ENCODE peak calls at places on chromosomes 6 and 20, in nine cellular contexts. D, J, U, Q, F, G, Y, C and B are unnamed samples. For H3K36me3 and H3K4me1, the result is how much of the 10 kb centered on the place peaks cover.

GRCh38 chr6:108565893-108566292 is 5.2 kb downstream of the FOXO3 start:
- DNase-seq in F (no peak), C (no peak), Y (peak), J (peak), D (peak), G (peak), Q (no peak), U (no peak), B (peak)

GRCh38 chr6:20873425-20874190 is 339.4 kb downstream of the CDKAL1 start:
- DNase-seq in J (no peak), U (no peak), G (no peak), C (no peak), Q (peak), F (peak), D (no peak), Y (no peak), B (no peak)

GRCh38 chr6:158222066-158222465 is 53.9 kb downstream of the GTF2H5 start:
- DNase-seq in U (no peak), J (no peak), G (no peak), D (no peak), Q (no peak), F (no peak), C (no peak), Y (no peak), B (no peak)

GRCh38 chr20:689348-689747 is 13.7 kb upstream of the SCRT2 start:
- DNase-seq in C (no peak), Y (no peak), Q (no peak), G (no peak), D (no peak), U (no peak), F (no peak), J (no peak), B (no peak)

GRCh38 chr20:11814276-11814675 is 103.4 kb upstream of the BTBD3 start:
- DNase-seq in Q (no peak), J (no peak), G (no peak), Y (no peak), F (no peak), C (no peak), U (no peak), D (no peak), B (no peak)

GRCh38 chr6:30881392-30881986 is 2.8 kb upstream of the DDR1 start:
- DNase-seq in C (no peak), Y (no peak), U (no peak), D (no peak), F (no peak), J (peak), G (no peak), Q (peak), B (no peak)

GRCh38 chr6:134041093-134041492 is 11.3 kb downstream of the SLC2A12 start:
- DNase-seq in D (no peak), C (no peak), Y (no peak), J (no peak), G (no peak), U (no peak), F (no peak), Q (no peak), B (no peak)

GRCh38 chr6:91697010-91697694 is 1110.3 kb upstream of the MAP3K7 start:
- DNase-seq in Y (no peak), F (no peak), G (no peak), D (no peak), U (no peak), C (no peak), Q (no peak), J (no peak), B (no peak)

GRCh38 chr6:148524976-148525375 is 182.3 kb downstream of the SASH1 start:
- DNase-seq in D (no peak), Q (no peak), G (no peak), F (no peak), C (no peak), J (no peak), U (no peak), Y (no peak), B (no peak)

GRCh38 chr6:10951675-10952282 is 64.9 kb downstream of the SYCP2L start:
- DNase-seq in F (no peak), U (peak), J (no peak), G (peak), Y (no peak), Q (peak), D (no peak), C (no peak), B (no peak)

GRCh38 chr6:145457556-145457955 is 277.8 kb downstream of the EPM2A start:
- DNase-seq in Q (no peak), D (no peak), U (no peak), Y (no peak), F (no peak), G (no peak), C (no peak), J (no peak), B (no peak)

GRCh38 chr6:6590530-6590929 is 2.0 kb downstream of the LY86 start:
- DNase-seq in D (no peak), C (no peak), Y (no peak), G (no peak), F (no peak), J (no peak), Q (no peak), U (no peak), B (no peak)

GRCh38 chr6:25612666-25613065 is 39.3 kb upstream of the SCGN start:
- DNase-seq in Q (no peak), F (no peak), G (no peak), J (no peak), U (no peak), C (no peak), D (no peak), Y (no peak), B (no peak)

GRCh38 chr6:138194221-138194620 is 24.1 kb downstream of the PBOV1 start:
- DNase-seq in G (no peak), Q (no peak), U (peak), D (no peak), J (peak), C (peak), Y (no peak), F (no peak), B (no peak)

GRCh38 chr6:153334121-153334520 is 203.0 kb upstream of the RGS17 start:
- DNase-seq in U (no peak), J (no peak), C (no peak), Q (no peak), D (no peak), F (no peak), Y (no peak), G (no peak), B (no peak)

GRCh38 chr6:5308066-5308465 is 46.8 kb downstream of the FARS2 start:
- DNase-seq in Y (no peak), C (no peak), J (no peak), U (no peak), G (no peak), D (no peak), Q (no peak), F (no peak), B (no peak)

GRCh38 chr6:116190550-116190949 is 63.3 kb downstream of the TSPYL4 start:
- DNase-seq in Y (no peak), U (no peak), F (no peak), Q (no peak), D (no peak), J (no peak), G (no peak), C (no peak), B (no peak)

GRCh38 chr6:136306466-136306865 is 16.8 kb upstream of the BCLAF1 start:
- DNase-seq in J (no peak), Y (no peak), F (no peak), U (no peak), D (no peak), Q (no peak), G (no peak), C (no peak), B (no peak)

GRCh38 chr20:8331740-8332412 is 199.8 kb downstream of the PLCB1 start:
- DNase-seq in F (no peak), Q (no peak), Y (peak), U (peak), C (no peak), J (no peak), D (peak), G (no peak), B (no peak)

GRCh38 chr20:8139899-8140298 is 7.8 kb downstream of the PLCB1 start:
- DNase-seq in D (no peak), F (no peak), Y (no peak), J (no peak), Q (no peak), C (no peak), G (no peak), U (no peak), B (no peak)

GRCh38 chr6:23097569-23097968 is 528.2 kb downstream of the HDGFL1 start:
- DNase-seq in C (no peak), U (no peak), G (no peak), Y (no peak), F (no peak), Q (no peak), J (no peak), D (no peak), B (no peak)

GRCh38 chr20:44832724-44833123 is 22.4 kb upstream of the RIMS4 start:
- DNase-seq in Q (no peak), D (peak), Y (no peak), C (no peak), G (no peak), F (peak), U (no peak), J (no peak), B (no peak)

GRCh38 chr6:150144294-150144868 is 1.5 kb downstream of the PPP1R14C start:
- DNase-seq in F (no peak), U (no peak), D (no peak), G (no peak), Y (no peak), Q (no peak), J (no peak), C (no peak), B (no peak)

GRCh38 chr6:3518356-3518841 is 61.5 kb upstream of the SLC22A23 start:
- DNase-seq in C (peak), Q (no peak), F (peak), Y (no peak), J (peak), D (no peak), G (no peak), U (no peak), B (no peak)

GRCh38 chr20:43972051-43972450 is 57.4 kb downstream of the TOX2 start:
- DNase-seq in J (peak), Y (no peak), U (no peak), F (no peak), C (no peak), G (no peak), Q (no peak), D (no peak), B (no peak)

GRCh38 chr6:116267879-116268588 is 11.7 kb downstream of the TSPYL1 start:
- DNase-seq in C (no peak), G (no peak), Y (no peak), U (no peak), F (no peak), J (no peak), D (no peak), Q (no peak), B (no peak)

GRCh38 chr6:121849477-121849876 is 414.0 kb downstream of the GJA1 start:
- DNase-seq in G (peak), U (no peak), Q (peak), F (peak), D (peak), J (peak), Y (peak), C (peak), B (peak)

GRCh38 chr6:28542440-28543293 is 17.0 kb downstream of the GPX5 start:
- DNase-seq in C (no peak), U (peak), F (peak), D (no peak), Y (peak), Q (peak), G (peak), J (peak), B (peak)

GRCh38 chr20:31719644-31720485 is 2.8 kb downstream of the BCL2L1 start:
- DNase-seq in G (no peak), Q (peak), J (peak), F (no peak), C (peak), D (no peak), Y (no peak), U (no peak), B (no peak)

GRCh38 chr6:39530201-39530759 is 194.9 kb downstream of the KIF6 start:
- DNase-seq in C (no peak), F (no peak), D (no peak), U (no peak), J (no peak), G (peak), Q (no peak), Y (peak), B (no peak)

GRCh38 chr6:74597266-74597665 is 608.6 kb downstream of the COL12A1 start:
- DNase-seq in U (no peak), C (no peak), F (no peak), Y (no peak), Q (no peak), J (no peak), D (no peak), G (no peak), B (no peak)

GRCh38 chr6:56787209-56787608 is 144.5 kb upstream of the DST start:
- DNase-seq in J (no peak), G (no peak), Y (no peak), Q (no peak), F (no peak), C (no peak), U (no peak), D (no peak), B (no peak)

GRCh38 chr6:149545258-149545753 is 537 bp downstream of the PPIL4 start:
- DNase-seq in Q (peak), C (peak), G (peak), J (peak), D (peak), Y (peak), U (peak), F (peak), B (peak)

GRCh38 chr6:15551798-15552197 is 111.0 kb downstream of the DTNBP1 start:
- DNase-seq in Y (no peak), C (no peak), Q (peak), J (peak), F (peak), G (no peak), U (no peak), D (peak), B (no peak)

GRCh38 chr6:106519460-106520394 is 109.6 kb downstream of the RTN4IP1 start:
- DNase-seq in Y (no peak), D (peak), J (peak), G (no peak), Q (no peak), U (peak), F (no peak), C (peak), B (no peak)

GRCh38 chr6:31114970-31115849 is 610 bp downstream of the PSORS1C1 start:
- DNase-seq in U (no peak), F (no peak), C (no peak), G (no peak), J (no peak), Q (no peak), Y (no peak), D (no peak), B (no peak)

GRCh38 chr20:20205862-20206236 is 153.5 kb downstream of the CFAP61 start:
- DNase-seq in Q (no peak), F (no peak), D (no peak), Y (no peak), U (no peak), G (no peak), J (no peak), C (no peak), B (no peak)

GRCh38 chr6:42239736-42240375 is 22.2 kb upstream of the MRPS10 start:
- DNase-seq in Y (no peak), C (no peak), D (no peak), J (no peak), U (no peak), Q (no peak), G (no peak), F (no peak), B (no peak)

GRCh38 chr6:42237857-42238256 is 20.2 kb upstream of the MRPS10 start:
- DNase-seq in C (no peak), Q (no peak), G (no peak), J (no peak), U (no peak), Y (no peak), F (no peak), D (no peak), B (no peak)

GRCh38 chr6:42236680-42237473 is 19.2 kb upstream of the MRPS10 start:
- DNase-seq in C (no peak), G (no peak), U (no peak), J (no peak), Y (no peak), Q (no peak), D (no peak), F (no peak), B (no peak)

GRCh38 chr6:42241915-42242314 is 24.3 kb upstream of the MRPS10 start:
- DNase-seq in F (no peak), J (no peak), Y (no peak), G (no peak), C (no peak), D (no peak), Q (peak), U (no peak), B (no peak)

GRCh38 chr6:42239333-42239732 is 21.7 kb upstream of the MRPS10 start:
- DNase-seq in F (no peak), C (no peak), U (no peak), J (no peak), D (no peak), Q (no peak), G (no peak), Y (no peak), B (no peak)
- H3K36me3 ChIP-seq in F (under half), C (half or more), U (under half), J (under half), D (under half), Q (under half), G (under half), Y (under half), B (under half)

GRCh38 chr20:53897884-53898557 is 172.4 kb downstream of the BCAS1 start:
- DNase-seq in U (no peak), G (no peak), D (no peak), Y (no peak), C (peak), J (no peak), Q (peak), F (peak), B (no peak)
- H3K4me1 ChIP-seq in U (under half), G (under half), D (under half), Y (under half), C (under half), J (under half), Q (under half), F (under half), B (under half)

GRCh38 chr20:63536997-63537524 is at the start of gene PTK6:
- DNase-seq in F (peak), Q (no peak), D (peak), C (peak), Y (no peak), U (peak), G (no peak), J (peak), B (no peak)
- H3K4me3 ChIP-seq in F (peak), Q (peak), D (peak), C (peak), Y (peak), U (peak), G (peak), J (peak), B (no peak)

GRCh38 chr20:58700823-58701222 is 8.2 kb downstream of the NPEPL1 start:
- DNase-seq in Y (no peak), D (peak), U (peak), G (no peak), F (no peak), J (peak), Q (no peak), C (no peak), B (no peak)
- H3K36me3 ChIP-seq in Y (under half), D (half or more), U (half or more), G (under half), F (under half), J (under half), Q (under half), C (half or more), B (under half)

DNA sequence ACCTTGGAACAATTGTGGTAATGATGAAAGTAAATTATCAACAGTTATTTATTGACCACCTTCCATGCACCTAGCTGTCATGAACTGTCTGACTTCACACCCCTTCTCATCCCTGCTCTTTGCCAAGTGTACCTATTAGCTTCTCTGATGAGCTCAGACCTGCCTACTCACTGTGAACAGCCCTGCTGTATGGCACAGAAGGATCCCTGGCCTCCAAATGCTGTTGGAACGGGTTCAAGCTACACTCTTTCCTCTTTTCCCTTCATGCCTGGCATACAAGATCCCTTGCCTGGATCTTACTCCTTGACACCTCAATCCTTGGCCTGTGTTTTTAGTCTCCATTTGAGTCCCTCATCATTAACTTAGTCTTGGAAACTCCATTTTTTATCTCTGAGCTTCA is 99.1 kb upstream of the PREP start:
- DNase-seq in C (no peak), Y (no peak), G (no peak), Q (no peak), F (no peak), J (no peak), D (no peak), U (no peak), B (no peak)
- H3K4me1 ChIP-seq in C (under half), Y (under half), G (under half), Q (under half), F (under half), J (under half), D (under half), U (under half), B (under half)

GRCh38 chr20:22583773-22584629 is at the start of gene FOXA2:
- DNase-seq in Q (peak), D (no peak), F (no peak), Y (no peak), C (peak), J (no peak), G (no peak), U (peak), B (no peak)
- H3K4me3 ChIP-seq in Q (peak), D (no peak), F (no peak), Y (peak), C (peak), J (peak), G (no peak), U (peak), B (no peak)